ENCODE peak calls at places on chromosome 10, in six cellular contexts. J, R, U, P, V and Z are unnamed samples.

GRCh38 chr10:122294511-122295422 is 23.7 kb downstream of the BTBD16 start:
- DNase-seq in P (no peak), R (no peak), U (no peak), V (no peak), J (no peak), Z (no peak)

GRCh38 chr10:26044123-26044749 is 110.2 kb downstream of the MYO3A start:
- DNase-seq in R (no peak), V (no peak), J (peak; percentile 58), U (peak; percentile 58), P (no peak), Z (no peak)

GRCh38 chr10:21183025-21183424 is 285.9 kb upstream of the NEBL start:
- DNase-seq in P (no peak), R (no peak), U (no peak), J (no peak), V (no peak), Z (no peak)

GRCh38 chr10:101778781-101779543 is 3.0 kb upstream of the FGF8 start:
- DNase-seq in R (peak; percentile 91), P (no peak), U (no peak), J (peak; percentile 53), V (no peak), Z (peak; percentile 93)

GRCh38 chr10:85061401-85061800 is 733.0 kb downstream of the CCSER2 start:
- DNase-seq in J (no peak), R (no peak), U (no peak), P (no peak), V (no peak), Z (no peak)

GRCh38 chr10:70191161-70191770 is 21.0 kb upstream of the SAR1A start:
- DNase-seq in U (no peak), R (no peak), P (no peak), J (no peak), V (peak; percentile 18), Z (no peak)

GRCh38 chr10:34613491-34613890 is 201.6 kb downstream of the PARD3 start:
- DNase-seq in P (no peak), U (peak; percentile 82), V (no peak), R (no peak), J (no peak), Z (no peak)

GRCh38 chr10:77441541-77442175 is 195.9 kb downstream of the KCNMA1 start:
- DNase-seq in U (no peak), P (no peak), R (peak; percentile 54), J (no peak), V (no peak), Z (no peak)

GRCh38 chr10:121519411-121519810 is 78.8 kb downstream of the FGFR2 start:
- DNase-seq in V (no peak), J (no peak), U (no peak), R (no peak), P (no peak), Z (no peak)

GRCh38 chr10:124473070-124473469 is 11.4 kb downstream of the LHPP start:
- DNase-seq in J (no peak), P (no peak), R (no peak), U (no peak), V (no peak), Z (no peak)

GRCh38 chr10:46062735-46063428 is 16.8 kb upstream of the MSMB start:
- DNase-seq in V (no peak), U (no peak), J (no peak), P (no peak), R (no peak), Z (no peak)

GRCh38 chr10:122510326-122510725 is 49.0 kb downstream of the HTRA1 start:
- DNase-seq in P (no peak), V (no peak), U (no peak), J (no peak), R (no peak), Z (no peak)

GRCh38 chr10:28411648-28412047 is 108.8 kb upstream of the MPP7 start:
- DNase-seq in J (no peak), U (no peak), V (no peak), R (no peak), P (no peak), Z (no peak)

GRCh38 chr10:31644931-31645633 is 283.5 kb downstream of the ARHGAP12 start:
- DNase-seq in J (no peak), U (no peak), P (no peak), R (no peak), V (peak; percentile 48), Z (no peak)

GRCh38 chr10:126242352-126243260 is 145.7 kb downstream of the ADAM12 start:
- DNase-seq in V (peak; percentile 91), U (no peak), P (no peak), R (no peak), J (no peak), Z (no peak)

GRCh38 chr10:70573599-70574506 is 28.7 kb downstream of the PRF1 start:
- DNase-seq in J (no peak), P (no peak), R (no peak), U (no peak), V (no peak), Z (no peak)

GRCh38 chr10:115103700-115104099 is 10.5 kb downstream of the ATRNL1 start:
- DNase-seq in J (no peak), U (no peak), P (no peak), R (no peak), V (no peak), Z (no peak)

GRCh38 chr10:8691498-8692017 is 637.1 kb downstream of the GATA3 start:
- DNase-seq in R (no peak), J (no peak), V (no peak), U (no peak), P (no peak), Z (no peak)

GRCh38 chr10:97647556-97647955 is 7.1 kb downstream of the PI4K2A start:
- DNase-seq in V (peak; percentile 65), J (no peak), U (no peak), P (no peak), R (no peak), Z (no peak)

GRCh38 chr10:31876616-31877352 is 51.8 kb downstream of the ARHGAP12 start:
- DNase-seq in P (no peak), R (no peak), J (no peak), U (peak; percentile 45), V (no peak), Z (no peak)

GRCh38 chr10:131032329-131033165 is 279.0 kb downstream of the TCERG1L start:
- DNase-seq in R (no peak), V (no peak), U (no peak), J (no peak), P (no peak), Z (no peak)

GRCh38 chr10:122703483-122704448 is 4.1 kb upstream of the C10orf120 start:
- DNase-seq in P (peak; percentile 68), U (peak; percentile 70), V (peak; percentile 52), J (peak; percentile 61), R (peak; percentile 80), Z (peak; percentile 82)

GRCh38 chr10:35378547-35379210 is 42.4 kb downstream of the CCNY start:
- DNase-seq in R (peak; percentile 65), U (no peak), V (peak; percentile 40), J (no peak), P (no peak), Z (no peak)

GRCh38 chr10:88049204-88049603 is 185.8 kb downstream of the PTEN start:
- DNase-seq in R (no peak), P (no peak), U (no peak), V (no peak), J (no peak), Z (no peak)

GRCh38 chr10:91389636-91390512 is 20.3 kb upstream of the HECTD2 start:
- DNase-seq in J (no peak), V (peak; percentile 68), R (peak; percentile 37), P (no peak), U (peak; percentile 78), Z (peak; percentile 24)

GRCh38 chr10:18618995-18619394 is 32.4 kb downstream of the NSUN6 start:
- DNase-seq in P (no peak), U (peak; percentile 45), J (no peak), V (no peak), R (no peak), Z (no peak)

GRCh38 chr10:101563497-101564040 is 24.5 kb downstream of the POLL start:
- DNase-seq in P (no peak), J (no peak), R (no peak), V (no peak), U (no peak), Z (peak; percentile 25)

GRCh38 chr10:2949948-2950354 is 117.4 kb upstream of the PFKP start:
- DNase-seq in U (peak; percentile 47), P (no peak), V (peak; percentile 65), R (no peak), J (no peak), Z (no peak)

GRCh38 chr10:36606234-36606839 is 519.1 kb upstream of the ANKRD30A start:
- DNase-seq in U (no peak), J (no peak), P (no peak), R (no peak), V (peak; percentile 6), Z (no peak)